ENCODE peak calls at places on chromosomes 13 and 19, in six cellular contexts. One of them, this sample, is unnamed.
A peak's percentile ranks its signal among the peaks of the same experiment; 100 is the strongest.

GRCh38 chr13:111852701-111853100 is 214.2 kb upstream of the SOX1 start:
- DNase-seq in kidney: no peak
- DNase-seq in mucosa of descending colon: no peak
- DNase-seq in astrocyte of the cerebellum: no peak
- DNase-seq in breast epithelium: no peak
- DNase-seq in CD8-positive, alpha-beta memory T cell: no peak
- DNase-seq in this sample: no peak

GRCh38 chr13:47484564-47484963 is 516.5 kb downstream of the SUCLA2 start:
- DNase-seq in kidney: no peak
- DNase-seq in mucosa of descending colon: no peak
- DNase-seq in astrocyte of the cerebellum: peak; percentile 49
- DNase-seq in breast epithelium: no peak
- DNase-seq in CD8-positive, alpha-beta memory T cell: no peak
- DNase-seq in this sample: no peak

GRCh38 chr13:19153782-19154450 is 27.7 kb downstream of the TUBA3C start:
- DNase-seq in kidney: no peak
- DNase-seq in mucosa of descending colon: no peak
- DNase-seq in astrocyte of the cerebellum: no peak
- DNase-seq in breast epithelium: no peak
- DNase-seq in CD8-positive, alpha-beta memory T cell: no peak
- DNase-seq in this sample: no peak

GRCh38 chr13:27362064-27362751 is 62.2 kb upstream of the GTF3A start:
- DNase-seq in kidney: peak; percentile 94
- DNase-seq in mucosa of descending colon: peak; percentile 94
- DNase-seq in astrocyte of the cerebellum: peak; percentile 45
- DNase-seq in breast epithelium: peak; percentile 80
- DNase-seq in CD8-positive, alpha-beta memory T cell: peak; percentile 67
- DNase-seq in this sample: no peak

GRCh38 chr19:46728693-46729339 is 11.9 kb upstream of the PRKD2 start:
- DNase-seq in kidney: peak; percentile 91
- DNase-seq in mucosa of descending colon: peak; percentile 83
- DNase-seq in astrocyte of the cerebellum: no peak
- DNase-seq in breast epithelium: no peak
- DNase-seq in CD8-positive, alpha-beta memory T cell: peak; percentile 75
- DNase-seq in this sample: no peak

GRCh38 chr13:87356314-87356713 is 314.9 kb upstream of the SLITRK5 start:
- DNase-seq in kidney: no peak
- DNase-seq in mucosa of descending colon: no peak
- DNase-seq in astrocyte of the cerebellum: no peak
- DNase-seq in breast epithelium: no peak
- DNase-seq in CD8-positive, alpha-beta memory T cell: no peak
- DNase-seq in this sample: no peak

GRCh38 chr19:19285723-19286122 is 12.6 kb upstream of the TM6SF2 start:
- DNase-seq in kidney: no peak
- DNase-seq in mucosa of descending colon: no peak
- DNase-seq in astrocyte of the cerebellum: no peak
- DNase-seq in breast epithelium: no peak
- DNase-seq in CD8-positive, alpha-beta memory T cell: no peak
- DNase-seq in this sample: no peak

GRCh38 chr13:40539954-40540706 is 126.3 kb downstream of the FOXO1 start:
- DNase-seq in kidney: no peak
- DNase-seq in mucosa of descending colon: no peak
- DNase-seq in astrocyte of the cerebellum: peak; percentile 91
- DNase-seq in breast epithelium: no peak
- DNase-seq in CD8-positive, alpha-beta memory T cell: no peak
- DNase-seq in this sample: peak; percentile 44

GRCh38 chr19:2805991-2806649 is 13.5 kb upstream of the ZNF554 start:
- DNase-seq in kidney: no peak
- DNase-seq in mucosa of descending colon: no peak
- DNase-seq in astrocyte of the cerebellum: no peak
- DNase-seq in breast epithelium: no peak
- DNase-seq in CD8-positive, alpha-beta memory T cell: no peak
- DNase-seq in this sample: no peak

GRCh38 chr13:112668924-112669323 is 20.9 kb upstream of the ATP11A start:
- DNase-seq in kidney: no peak
- DNase-seq in mucosa of descending colon: no peak
- DNase-seq in astrocyte of the cerebellum: no peak
- DNase-seq in breast epithelium: peak; percentile 43
- DNase-seq in CD8-positive, alpha-beta memory T cell: no peak
- DNase-seq in this sample: no peak

GRCh38 chr13:73779881-73780280 is 354.3 kb downstream of the KLF12 start:
- DNase-seq in kidney: no peak
- DNase-seq in mucosa of descending colon: no peak
- DNase-seq in astrocyte of the cerebellum: no peak
- DNase-seq in breast epithelium: no peak
- DNase-seq in CD8-positive, alpha-beta memory T cell: no peak
- DNase-seq in this sample: no peak

GRCh38 chr13:110226051-110226562 is 80.8 kb downstream of the COL4A1 start:
- DNase-seq in kidney: no peak
- DNase-seq in mucosa of descending colon: no peak
- DNase-seq in astrocyte of the cerebellum: no peak
- DNase-seq in breast epithelium: no peak
- DNase-seq in CD8-positive, alpha-beta memory T cell: no peak
- DNase-seq in this sample: no peak

GRCh38 chr13:68574053-68574452 is 1343.9 kb upstream of the PCDH9 start:
- DNase-seq in kidney: no peak
- DNase-seq in mucosa of descending colon: no peak
- DNase-seq in astrocyte of the cerebellum: no peak
- DNase-seq in breast epithelium: no peak
- DNase-seq in CD8-positive, alpha-beta memory T cell: no peak
- DNase-seq in this sample: no peak

GRCh38 chr13:39023761-39024160 is 14.1 kb downstream of the PROSER1 start:
- DNase-seq in kidney: no peak
- DNase-seq in mucosa of descending colon: no peak
- DNase-seq in astrocyte of the cerebellum: no peak
- DNase-seq in breast epithelium: no peak
- DNase-seq in CD8-positive, alpha-beta memory T cell: no peak
- DNase-seq in this sample: no peak

GRCh38 chr19:45473366-45474190 is 5.8 kb downstream of the FOSB start:
- DNase-seq in kidney: no peak
- DNase-seq in mucosa of descending colon: no peak
- DNase-seq in astrocyte of the cerebellum: no peak
- DNase-seq in breast epithelium: no peak
- DNase-seq in CD8-positive, alpha-beta memory T cell: peak; percentile 53
- DNase-seq in this sample: no peak

GRCh38 chr13:113358653-113359052 is 5.3 kb downstream of the GRTP1 start:
- DNase-seq in kidney: no peak
- DNase-seq in mucosa of descending colon: no peak
- DNase-seq in astrocyte of the cerebellum: no peak
- DNase-seq in breast epithelium: no peak
- DNase-seq in CD8-positive, alpha-beta memory T cell: no peak
- DNase-seq in this sample: no peak

GRCh38 chr19:7699422-7700127 is 2.4 kb downstream of the FCER2 start:
- DNase-seq in kidney: no peak
- DNase-seq in mucosa of descending colon: no peak
- DNase-seq in astrocyte of the cerebellum: no peak
- DNase-seq in breast epithelium: no peak
- DNase-seq in CD8-positive, alpha-beta memory T cell: no peak
- DNase-seq in this sample: no peak

GRCh38 chr13:58298556-58299135 is 667.1 kb downstream of the PCDH17 start:
- DNase-seq in kidney: no peak
- DNase-seq in mucosa of descending colon: no peak
- DNase-seq in astrocyte of the cerebellum: no peak
- DNase-seq in breast epithelium: no peak
- DNase-seq in CD8-positive, alpha-beta memory T cell: no peak
- DNase-seq in this sample: no peak

GRCh38 chr13:48118025-48118424 is 23.1 kb upstream of the MED4 start:
- DNase-seq in kidney: peak; percentile 71
- DNase-seq in mucosa of descending colon: no peak
- DNase-seq in astrocyte of the cerebellum: no peak
- DNase-seq in breast epithelium: no peak
- DNase-seq in CD8-positive, alpha-beta memory T cell: no peak
- DNase-seq in this sample: no peak

GRCh38 chr13:21060063-21060826 is 1.1 kb downstream of the LATS2 start:
- DNase-seq in kidney: peak; percentile 84
- DNase-seq in mucosa of descending colon: peak; percentile 46
- DNase-seq in astrocyte of the cerebellum: no peak
- DNase-seq in breast epithelium: no peak
- DNase-seq in CD8-positive, alpha-beta memory T cell: no peak
- DNase-seq in this sample: no peak

GRCh38 chr13:28466151-28466550 is 28.8 kb downstream of the FLT1 start:
- DNase-seq in kidney: no peak
- DNase-seq in mucosa of descending colon: no peak
- DNase-seq in astrocyte of the cerebellum: no peak
- DNase-seq in breast epithelium: no peak
- DNase-seq in CD8-positive, alpha-beta memory T cell: no peak
- DNase-seq in this sample: no peak

GRCh38 chr19:35063940-35064818 is 22.7 kb downstream of the HPN start:
- DNase-seq in kidney: no peak
- DNase-seq in mucosa of descending colon: no peak
- DNase-seq in astrocyte of the cerebellum: peak; percentile 39
- DNase-seq in breast epithelium: no peak
- DNase-seq in CD8-positive, alpha-beta memory T cell: no peak
- DNase-seq in this sample: no peak

GRCh38 chr13:97583884-97584497 is 150.0 kb downstream of the RAP2A start:
- DNase-seq in kidney: no peak
- DNase-seq in mucosa of descending colon: no peak
- DNase-seq in astrocyte of the cerebellum: no peak
- DNase-seq in breast epithelium: no peak
- DNase-seq in CD8-positive, alpha-beta memory T cell: no peak
- DNase-seq in this sample: no peak

GRCh38 chr19:29623726-29624488 is 17.8 kb downstream of the POP4 start:
- DNase-seq in kidney: peak; percentile 60
- DNase-seq in mucosa of descending colon: peak; percentile 9
- DNase-seq in astrocyte of the cerebellum: no peak
- DNase-seq in breast epithelium: no peak
- DNase-seq in CD8-positive, alpha-beta memory T cell: peak; percentile 29
- DNase-seq in this sample: no peak

GRCh38 chr19:54298357-54299125 is 14.4 kb downstream of the LILRA5 start:
- DNase-seq in kidney: no peak
- DNase-seq in mucosa of descending colon: no peak
- DNase-seq in astrocyte of the cerebellum: no peak
- DNase-seq in breast epithelium: peak; percentile 25
- DNase-seq in CD8-positive, alpha-beta memory T cell: no peak
- DNase-seq in this sample: no peak

GRCh38 chr13:82678052-82678451 is 1204.2 kb downstream of the SLITRK1 start:
- DNase-seq in kidney: no peak
- DNase-seq in mucosa of descending colon: no peak
- DNase-seq in astrocyte of the cerebellum: no peak
- DNase-seq in breast epithelium: no peak
- DNase-seq in CD8-positive, alpha-beta memory T cell: no peak
- DNase-seq in this sample: no peak

GRCh38 chr13:23866420-23867026 is 22.7 kb downstream of the MIPEP start:
- DNase-seq in kidney: no peak
- DNase-seq in mucosa of descending colon: no peak
- DNase-seq in astrocyte of the cerebellum: no peak
- DNase-seq in breast epithelium: no peak
- DNase-seq in CD8-positive, alpha-beta memory T cell: no peak
- DNase-seq in this sample: no peak

GRCh38 chr13:35211949-35212348 is 264.5 kb downstream of the MAB21L1 start:
- DNase-seq in kidney: no peak
- DNase-seq in mucosa of descending colon: no peak
- DNase-seq in astrocyte of the cerebellum: no peak
- DNase-seq in breast epithelium: no peak
- DNase-seq in CD8-positive, alpha-beta memory T cell: no peak
- DNase-seq in this sample: no peak

GRCh38 chr19:30631035-30631375 is 258.8 kb downstream of the ZNF536 start:
- DNase-seq in kidney: no peak
- DNase-seq in mucosa of descending colon: no peak
- DNase-seq in astrocyte of the cerebellum: no peak
- DNase-seq in breast epithelium: no peak
- DNase-seq in CD8-positive, alpha-beta memory T cell: no peak
- DNase-seq in this sample: no peak

GRCh38 chr13:101453784-101454201 is 1.3 kb downstream of the ITGBL1 start:
- DNase-seq in kidney: peak; percentile 57
- DNase-seq in mucosa of descending colon: peak; percentile 26
- DNase-seq in astrocyte of the cerebellum: no peak
- DNase-seq in breast epithelium: no peak
- DNase-seq in CD8-positive, alpha-beta memory T cell: no peak
- DNase-seq in this sample: no peak

GRCh38 chr19:19860756-19861390 is 4.8 kb upstream of the ZNF253 start:
- DNase-seq in kidney: no peak
- DNase-seq in mucosa of descending colon: no peak
- DNase-seq in astrocyte of the cerebellum: no peak
- DNase-seq in breast epithelium: no peak
- DNase-seq in CD8-positive, alpha-beta memory T cell: peak; percentile 49
- DNase-seq in this sample: no peak

DNA sequence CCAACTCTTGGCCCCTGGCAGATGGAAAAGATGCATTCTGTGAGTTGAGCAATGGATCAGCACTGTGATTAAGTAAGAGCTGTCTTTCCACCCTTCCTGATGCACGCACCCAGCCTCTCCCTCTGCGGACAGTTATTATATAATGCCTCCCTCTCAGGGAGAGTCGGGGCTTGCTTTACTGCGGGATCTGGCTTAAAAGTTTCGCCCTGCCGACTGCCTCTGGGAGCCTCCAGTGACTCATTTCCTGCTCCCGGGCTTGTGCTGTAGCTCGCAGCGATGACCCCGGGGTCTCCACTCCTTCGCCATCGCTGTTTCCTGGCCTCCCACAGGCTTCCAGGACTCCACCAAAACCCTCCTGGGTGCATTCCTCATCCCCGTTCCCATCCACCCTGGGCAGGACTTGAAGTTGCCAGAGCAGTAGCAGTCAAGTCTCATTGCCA is 107.4 kb upstream of the SLC7A1 start:
- DNase-seq in kidney: peak; percentile 80
- DNase-seq in mucosa of descending colon: no peak
- DNase-seq in astrocyte of the cerebellum: peak; percentile 43
- DNase-seq in breast epithelium: no peak
- DNase-seq in CD8-positive, alpha-beta memory T cell: no peak
- DNase-seq in this sample: no peak
- H3K4me3 ChIP-seq in kidney: no peak overlapping the region
- H3K4me3 ChIP-seq in mucosa of descending colon: no peak overlapping the region
- H3K4me3 ChIP-seq in astrocyte of the cerebellum: peak overlapping the region; percentile 17
- H3K4me3 ChIP-seq in breast epithelium: no peak overlapping the region
- H3K4me3 ChIP-seq in CD8-positive, alpha-beta memory T cell: no peak overlapping the region
- H3K4me3 ChIP-seq in this sample: no peak overlapping the region

GRCh38 chr19:17948474-17948966 is 15.7 kb downstream of the CCDC124 start:
- DNase-seq in kidney: no peak
- DNase-seq in mucosa of descending colon: no peak
- DNase-seq in astrocyte of the cerebellum: no peak
- DNase-seq in breast epithelium: no peak
- DNase-seq in CD8-positive, alpha-beta memory T cell: no peak
- DNase-seq in this sample: no peak
- H3K4me3 ChIP-seq in kidney: no peak overlapping the region
- H3K4me3 ChIP-seq in mucosa of descending colon: no peak overlapping the region
- H3K4me3 ChIP-seq in astrocyte of the cerebellum: peak overlapping the region; percentile 36
- H3K4me3 ChIP-seq in breast epithelium: peak overlapping the region; percentile 64
- H3K4me3 ChIP-seq in CD8-positive, alpha-beta memory T cell: no peak overlapping the region
- H3K4me3 ChIP-seq in this sample: peak overlapping the region; percentile 53

DNA sequence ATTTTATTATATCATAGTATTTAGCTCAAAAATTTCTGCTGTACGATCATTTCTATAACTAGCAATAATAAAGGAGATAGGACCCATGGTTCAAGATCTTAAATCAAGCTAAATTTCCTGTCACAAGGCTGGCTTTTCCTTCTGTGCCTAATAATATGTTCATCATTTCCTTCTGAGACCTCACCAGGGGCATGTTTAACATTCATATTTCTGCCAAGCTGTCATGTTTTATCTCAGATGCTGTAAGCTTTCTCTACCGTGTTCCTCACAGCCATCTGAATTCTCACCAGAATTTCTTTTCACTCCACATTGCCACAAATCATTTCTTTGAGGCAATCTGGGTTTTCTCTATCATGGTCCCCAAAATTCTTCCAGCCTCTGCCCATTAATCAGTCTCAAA is 482.3 kb upstream of the SGCG start:
- DNase-seq in kidney: no peak
- DNase-seq in mucosa of descending colon: no peak
- DNase-seq in astrocyte of the cerebellum: no peak
- DNase-seq in breast epithelium: no peak
- DNase-seq in CD8-positive, alpha-beta memory T cell: no peak
- DNase-seq in this sample: no peak
- H3K4me3 ChIP-seq in kidney: no peak overlapping the region
- H3K4me3 ChIP-seq in mucosa of descending colon: no peak overlapping the region
- H3K4me3 ChIP-seq in astrocyte of the cerebellum: no peak overlapping the region
- H3K4me3 ChIP-seq in breast epithelium: no peak overlapping the region
- H3K4me3 ChIP-seq in CD8-positive, alpha-beta memory T cell: no peak overlapping the region
- H3K4me3 ChIP-seq in this sample: no peak overlapping the region

GRCh38 chr13:32840840-32841713 is 175.1 kb upstream of the KL start:
- DNase-seq in kidney: no peak
- DNase-seq in mucosa of descending colon: no peak
- DNase-seq in astrocyte of the cerebellum: no peak
- DNase-seq in breast epithelium: no peak
- DNase-seq in CD8-positive, alpha-beta memory T cell: no peak
- DNase-seq in this sample: no peak
- H3K4me3 ChIP-seq in kidney: no peak overlapping the region
- H3K4me3 ChIP-seq in mucosa of descending colon: no peak overlapping the region
- H3K4me3 ChIP-seq in astrocyte of the cerebellum: no peak overlapping the region
- H3K4me3 ChIP-seq in breast epithelium: no peak overlapping the region
- H3K4me3 ChIP-seq in CD8-positive, alpha-beta memory T cell: no peak overlapping the region
- H3K4me3 ChIP-seq in this sample: no peak overlapping the region

This sample was measured in epithelial cell of proximal tubule.